ENCODE peak calls at places on chromosomes 6 and 20, in six cellular contexts. One of them, this sample, is unnamed.

GRCh38 chr6:169906004-169906740 is 154.8 kb downstream of the ERMARD start:
- DNase-seq in NCI-H1930: no peak
- DNase-seq in A549: no peak
- DNase-seq in activated B cell treated with CpG ODN at 0.5 μM for 24 hours: no peak
- DNase-seq in upper lobe of left lung: peak; percentile 24
- DNase-seq in nephron progenitor cell: no peak
- DNase-seq in this sample: no peak

GRCh38 chr6:16533721-16534136 is 227.5 kb downstream of the ATXN1 start:
- DNase-seq in NCI-H1930: no peak
- DNase-seq in A549: no peak
- DNase-seq in activated B cell treated with CpG ODN at 0.5 μM for 24 hours: no peak
- DNase-seq in upper lobe of left lung: no peak
- DNase-seq in nephron progenitor cell: no peak
- DNase-seq in this sample: no peak

GRCh38 chr6:24524801-24525200 is 30.0 kb downstream of the ALDH5A1 start:
- DNase-seq in NCI-H1930: no peak
- DNase-seq in A549: no peak
- DNase-seq in activated B cell treated with CpG ODN at 0.5 μM for 24 hours: no peak
- DNase-seq in upper lobe of left lung: no peak
- DNase-seq in nephron progenitor cell: peak; percentile 13
- DNase-seq in this sample: peak; percentile 1

GRCh38 chr20:2746636-2747265 is 53.7 kb downstream of the CPXM1 start:
- DNase-seq in NCI-H1930: no peak
- DNase-seq in A549: no peak
- DNase-seq in activated B cell treated with CpG ODN at 0.5 μM for 24 hours: no peak
- DNase-seq in upper lobe of left lung: no peak
- DNase-seq in nephron progenitor cell: no peak
- DNase-seq in this sample: no peak

GRCh38 chr6:156630613-156631302 is 146.4 kb upstream of the ARID1B start:
- DNase-seq in NCI-H1930: no peak
- DNase-seq in A549: no peak
- DNase-seq in activated B cell treated with CpG ODN at 0.5 μM for 24 hours: no peak
- DNase-seq in upper lobe of left lung: peak; percentile 73
- DNase-seq in nephron progenitor cell: no peak
- DNase-seq in this sample: no peak

GRCh38 chr6:42402184-42402583 is 49.5 kb downstream of the TRERF1 start:
- DNase-seq in NCI-H1930: no peak
- DNase-seq in A549: no peak
- DNase-seq in activated B cell treated with CpG ODN at 0.5 μM for 24 hours: no peak
- DNase-seq in upper lobe of left lung: no peak
- DNase-seq in nephron progenitor cell: no peak
- DNase-seq in this sample: no peak

GRCh38 chr6:34855463-34855862 is 32.4 kb downstream of the TAF11 start:
- DNase-seq in NCI-H1930: no peak
- DNase-seq in A549: no peak
- DNase-seq in activated B cell treated with CpG ODN at 0.5 μM for 24 hours: no peak
- DNase-seq in upper lobe of left lung: no peak
- DNase-seq in nephron progenitor cell: no peak
- DNase-seq in this sample: no peak

GRCh38 chr6:155200012-155200411 is 63.8 kb upstream of the CLDN20 start:
- DNase-seq in NCI-H1930: no peak
- DNase-seq in A549: no peak
- DNase-seq in activated B cell treated with CpG ODN at 0.5 μM for 24 hours: no peak
- DNase-seq in upper lobe of left lung: no peak
- DNase-seq in nephron progenitor cell: no peak
- DNase-seq in this sample: no peak

GRCh38 chr20:1273366-1273765 is 7.3 kb downstream of the SNPH start:
- DNase-seq in NCI-H1930: no peak
- DNase-seq in A549: no peak
- DNase-seq in activated B cell treated with CpG ODN at 0.5 μM for 24 hours: no peak
- DNase-seq in upper lobe of left lung: no peak
- DNase-seq in nephron progenitor cell: no peak
- DNase-seq in this sample: no peak

GRCh38 chr6:53752856-53753255 is 41.9 kb upstream of the LRRC1 start:
- DNase-seq in NCI-H1930: no peak
- DNase-seq in A549: no peak
- DNase-seq in activated B cell treated with CpG ODN at 0.5 μM for 24 hours: no peak
- DNase-seq in upper lobe of left lung: no peak
- DNase-seq in nephron progenitor cell: no peak
- DNase-seq in this sample: no peak

GRCh38 chr6:89299451-89299850 is 15.6 kb downstream of the GABRR2 start:
- DNase-seq in NCI-H1930: no peak
- DNase-seq in A549: no peak
- DNase-seq in activated B cell treated with CpG ODN at 0.5 μM for 24 hours: no peak
- DNase-seq in upper lobe of left lung: no peak
- DNase-seq in nephron progenitor cell: no peak
- DNase-seq in this sample: no peak

GRCh38 chr6:47669684-47670515 is 28.5 kb upstream of the ADGRF4 start:
- DNase-seq in NCI-H1930: no peak
- DNase-seq in A549: no peak
- DNase-seq in activated B cell treated with CpG ODN at 0.5 μM for 24 hours: no peak
- DNase-seq in upper lobe of left lung: no peak
- DNase-seq in nephron progenitor cell: peak; percentile 11
- DNase-seq in this sample: no peak

GRCh38 chr6:51301969-51302368 is 483.3 kb downstream of the TFAP2B start:
- DNase-seq in NCI-H1930: no peak
- DNase-seq in A549: no peak
- DNase-seq in activated B cell treated with CpG ODN at 0.5 μM for 24 hours: no peak
- DNase-seq in upper lobe of left lung: no peak
- DNase-seq in nephron progenitor cell: no peak
- DNase-seq in this sample: no peak

GRCh38 chr20:53517146-53517545 is 76.5 kb downstream of the ZNF217 start:
- DNase-seq in NCI-H1930: no peak
- DNase-seq in A549: no peak
- DNase-seq in activated B cell treated with CpG ODN at 0.5 μM for 24 hours: no peak
- DNase-seq in upper lobe of left lung: no peak
- DNase-seq in nephron progenitor cell: no peak
- DNase-seq in this sample: no peak

GRCh38 chr20:44463466-44463865 is 12.2 kb upstream of the TTPAL start:
- DNase-seq in NCI-H1930: no peak
- DNase-seq in A549: no peak
- DNase-seq in activated B cell treated with CpG ODN at 0.5 μM for 24 hours: no peak
- DNase-seq in upper lobe of left lung: no peak
- DNase-seq in nephron progenitor cell: no peak
- DNase-seq in this sample: no peak

GRCh38 chr20:19942611-19943010 is 74.6 kb upstream of the NAA20 start:
- DNase-seq in NCI-H1930: no peak
- DNase-seq in A549: no peak
- DNase-seq in activated B cell treated with CpG ODN at 0.5 μM for 24 hours: no peak
- DNase-seq in upper lobe of left lung: no peak
- DNase-seq in nephron progenitor cell: no peak
- DNase-seq in this sample: no peak

GRCh38 chr6:67736161-67736560 is 898.9 kb upstream of the ADGRB3 start:
- DNase-seq in NCI-H1930: no peak
- DNase-seq in A549: no peak
- DNase-seq in activated B cell treated with CpG ODN at 0.5 μM for 24 hours: no peak
- DNase-seq in upper lobe of left lung: no peak
- DNase-seq in nephron progenitor cell: no peak
- DNase-seq in this sample: no peak

GRCh38 chr20:56826971-56827645 is 198.0 kb downstream of the TFAP2C start:
- DNase-seq in NCI-H1930: no peak
- DNase-seq in A549: no peak
- DNase-seq in activated B cell treated with CpG ODN at 0.5 μM for 24 hours: no peak
- DNase-seq in upper lobe of left lung: peak; percentile 67
- DNase-seq in nephron progenitor cell: no peak
- DNase-seq in this sample: no peak

GRCh38 chr6:26233608-26234420 is 131.2 kb upstream of the BTN3A2 start:
- DNase-seq in NCI-H1930: no peak
- DNase-seq in A549: no peak
- DNase-seq in activated B cell treated with CpG ODN at 0.5 μM for 24 hours: peak; percentile 50
- DNase-seq in upper lobe of left lung: peak; percentile 58
- DNase-seq in nephron progenitor cell: no peak
- DNase-seq in this sample: no peak